ENCODE peak calls at places on chromosomes 2 and 18, in seven cellular contexts. X is substantia nigra; V is T-cell; Y is HS-5; P is adipocyte; Z is activated naive CD4-positive, alpha-beta T cell treated with anti-CD3 and anti-CD28 coated beads, Interleukin-2, amount 10 ng/mL, durations not matched to agents 7 days and 5 days; C is stimulated activated CD4-positive, alpha-beta T cell treated with anti-CD3 and anti-CD28 coated beads, Interleukin-2, amount 100 ng/mL, for 48 hours. L is an unnamed sample.

GRCh38 chr18:38174594-38174993 is 609.0 kb upstream of the CELF4 start:
- DNase-seq in Z (no peak), P (no peak), X (no peak), Y (no peak), V (no peak), C (no peak), L (no peak)

GRCh38 chr2:168233166-168233565 is 14.2 kb downstream of the STK39 start:
- DNase-seq in Z (no peak), V (no peak), P (no peak), X (no peak), Y (no peak), C (no peak), L (no peak)

GRCh38 chr18:70659026-70659726 is 370.3 kb downstream of the SOCS6 start:
- DNase-seq in X (no peak), P (no peak), Z (peak), Y (no peak), V (peak), C (no peak), L (no peak)

GRCh38 chr2:201909348-201909747 is 103.0 kb downstream of the CDK15 start:
- DNase-seq in C (no peak), X (no peak), Z (no peak), Y (peak), P (peak), V (no peak), L (peak)

GRCh38 chr2:121818546-121818945 is 63.1 kb downstream of the TSN start:
- DNase-seq in V (no peak), P (no peak), Z (no peak), X (no peak), Y (no peak), C (no peak), L (no peak)

GRCh38 chr18:3329471-3329870 is 67.5 kb downstream of the MYL12B start:
- DNase-seq in C (no peak), P (no peak), Y (no peak), V (no peak), X (no peak), Z (no peak), L (no peak)

GRCh38 chr2:188369365-188369764 is 77.7 kb downstream of the GULP1 start:
- DNase-seq in C (no peak), Z (no peak), V (no peak), Y (peak), P (peak), X (no peak), L (peak)

GRCh38 chr18:7021994-7022840 is 95.4 kb downstream of the LAMA1 start:
- DNase-seq in Z (no peak), P (peak), X (no peak), Y (peak), V (no peak), C (no peak), L (peak)

GRCh38 chr2:8802741-8803140 is 34.7 kb downstream of the KIDINS220 start:
- DNase-seq in C (no peak), X (no peak), P (no peak), V (no peak), Z (no peak), Y (no peak), L (no peak)

GRCh38 chr2:180000434-180000833 is 6.7 kb downstream of the CWC22 start:
- DNase-seq in C (no peak), Z (no peak), Y (no peak), P (peak), V (no peak), X (no peak), L (no peak)

GRCh38 chr18:58221060-58221725 is 177.2 kb downstream of the NEDD4L start:
- DNase-seq in C (no peak), Z (no peak), Y (peak), V (no peak), X (no peak), P (peak), L (no peak)